ENCODE peak calls at places on chromosome 13, in nine cellular contexts. One of them, this sample, is unnamed. For H3K36me3 and H3K4me1, the result is how much of the 10 kb centered on the place peaks cover.

GRCh38 chr13:20191311-20191901 is 1.3 kb downstream of the GJB2 start:
- DNase-seq in tibial artery: no peak
- DNase-seq in mammary epithelial cell: no peak
- DNase-seq in esophagus muscularis mucosa: peak
- DNase-seq in hepatocyte: no peak
- DNase-seq in tibial nerve: no peak
- DNase-seq in thoracic aorta: no peak
- DNase-seq in BE2C: no peak
- DNase-seq in IMR-90: no peak
- DNase-seq in this sample: no peak

GRCh38 chr13:43877788-43878187 is 1.8 kb downstream of the CCDC122 start:
- DNase-seq in tibial artery: no peak
- DNase-seq in mammary epithelial cell: no peak
- DNase-seq in esophagus muscularis mucosa: no peak
- DNase-seq in hepatocyte: no peak
- DNase-seq in tibial nerve: no peak
- DNase-seq in thoracic aorta: no peak
- DNase-seq in BE2C: no peak
- DNase-seq in IMR-90: no peak
- DNase-seq in this sample: no peak

GRCh38 chr13:61695147-61695546 is 279.5 kb upstream of the PCDH20 start:
- DNase-seq in tibial artery: no peak
- DNase-seq in mammary epithelial cell: no peak
- DNase-seq in esophagus muscularis mucosa: no peak
- DNase-seq in hepatocyte: no peak
- DNase-seq in tibial nerve: no peak
- DNase-seq in thoracic aorta: no peak
- DNase-seq in BE2C: no peak
- DNase-seq in IMR-90: no peak
- DNase-seq in this sample: no peak

GRCh38 chr13:40984670-40985366 is 34.3 kb downstream of the ELF1 start:
- DNase-seq in tibial artery: no peak
- DNase-seq in mammary epithelial cell: peak
- DNase-seq in esophagus muscularis mucosa: no peak
- DNase-seq in hepatocyte: no peak
- DNase-seq in tibial nerve: no peak
- DNase-seq in thoracic aorta: no peak
- DNase-seq in BE2C: no peak
- DNase-seq in IMR-90: no peak
- DNase-seq in this sample: no peak

GRCh38 chr13:51380269-51380668 is 40.8 kb downstream of the SERPINE3 start:
- DNase-seq in tibial artery: no peak
- DNase-seq in mammary epithelial cell: peak
- DNase-seq in esophagus muscularis mucosa: no peak
- DNase-seq in hepatocyte: no peak
- DNase-seq in tibial nerve: no peak
- DNase-seq in thoracic aorta: no peak
- DNase-seq in BE2C: no peak
- DNase-seq in IMR-90: peak
- DNase-seq in this sample: no peak

GRCh38 chr13:111382877-111383276 is 62.4 kb downstream of the TEX29 start:
- DNase-seq in tibial artery: peak
- DNase-seq in mammary epithelial cell: no peak
- DNase-seq in esophagus muscularis mucosa: no peak
- DNase-seq in hepatocyte: no peak
- DNase-seq in tibial nerve: no peak
- DNase-seq in thoracic aorta: no peak
- DNase-seq in BE2C: no peak
- DNase-seq in IMR-90: no peak
- DNase-seq in this sample: no peak

GRCh38 chr13:79901336-79901735 is 420.4 kb downstream of the NDFIP2 start:
- DNase-seq in tibial artery: no peak
- DNase-seq in mammary epithelial cell: peak
- DNase-seq in esophagus muscularis mucosa: no peak
- DNase-seq in hepatocyte: no peak
- DNase-seq in tibial nerve: no peak
- DNase-seq in thoracic aorta: no peak
- DNase-seq in BE2C: peak
- DNase-seq in IMR-90: peak
- DNase-seq in this sample: no peak

GRCh38 chr13:77565635-77566034 is 30.1 kb downstream of the SCEL start:
- DNase-seq in tibial artery: no peak
- DNase-seq in mammary epithelial cell: peak
- DNase-seq in esophagus muscularis mucosa: no peak
- DNase-seq in hepatocyte: peak
- DNase-seq in tibial nerve: no peak
- DNase-seq in thoracic aorta: no peak
- DNase-seq in BE2C: peak
- DNase-seq in IMR-90: peak
- DNase-seq in this sample: no peak

GRCh38 chr13:21055511-21056045 is 5.8 kb downstream of the LATS2 start:
- DNase-seq in tibial artery: no peak
- DNase-seq in mammary epithelial cell: no peak
- DNase-seq in esophagus muscularis mucosa: no peak
- DNase-seq in hepatocyte: no peak
- DNase-seq in tibial nerve: no peak
- DNase-seq in thoracic aorta: no peak
- DNase-seq in BE2C: no peak
- DNase-seq in IMR-90: no peak
- DNase-seq in this sample: no peak

GRCh38 chr13:28754698-28755545 is 36.2 kb upstream of the SLC46A3 start:
- DNase-seq in tibial artery: no peak
- DNase-seq in mammary epithelial cell: no peak
- DNase-seq in esophagus muscularis mucosa: peak
- DNase-seq in hepatocyte: peak
- DNase-seq in tibial nerve: peak
- DNase-seq in thoracic aorta: no peak
- DNase-seq in BE2C: no peak
- DNase-seq in IMR-90: peak
- DNase-seq in this sample: peak

GRCh38 chr13:65530688-65531087 is 1699.4 kb downstream of the PCDH9 start:
- DNase-seq in tibial artery: no peak
- DNase-seq in mammary epithelial cell: no peak
- DNase-seq in esophagus muscularis mucosa: no peak
- DNase-seq in hepatocyte: no peak
- DNase-seq in tibial nerve: no peak
- DNase-seq in thoracic aorta: no peak
- DNase-seq in BE2C: no peak
- DNase-seq in IMR-90: no peak
- DNase-seq in this sample: no peak

GRCh38 chr13:109336730-109337129 is 449.7 kb downstream of the IRS2 start:
- DNase-seq in tibial artery: no peak
- DNase-seq in mammary epithelial cell: peak
- DNase-seq in esophagus muscularis mucosa: no peak
- DNase-seq in hepatocyte: no peak
- DNase-seq in tibial nerve: no peak
- DNase-seq in thoracic aorta: no peak
- DNase-seq in BE2C: no peak
- DNase-seq in IMR-90: peak
- DNase-seq in this sample: no peak

GRCh38 chr13:42355118-42355840 is 83.3 kb downstream of the AKAP11 start:
- DNase-seq in tibial artery: no peak
- DNase-seq in mammary epithelial cell: no peak
- DNase-seq in esophagus muscularis mucosa: peak
- DNase-seq in hepatocyte: no peak
- DNase-seq in tibial nerve: no peak
- DNase-seq in thoracic aorta: no peak
- DNase-seq in BE2C: no peak
- DNase-seq in IMR-90: no peak
- DNase-seq in this sample: no peak

GRCh38 chr13:80047406-80047805 is 293.5 kb downstream of the SPRY2 start:
- DNase-seq in tibial artery: no peak
- DNase-seq in mammary epithelial cell: peak
- DNase-seq in esophagus muscularis mucosa: no peak
- DNase-seq in hepatocyte: no peak
- DNase-seq in tibial nerve: no peak
- DNase-seq in thoracic aorta: no peak
- DNase-seq in BE2C: no peak
- DNase-seq in IMR-90: peak
- DNase-seq in this sample: no peak

GRCh38 chr13:98842858-98843481 is 90.5 kb upstream of the SLC15A1 start:
- DNase-seq in tibial artery: peak
- DNase-seq in mammary epithelial cell: peak
- DNase-seq in esophagus muscularis mucosa: peak
- DNase-seq in hepatocyte: peak
- DNase-seq in tibial nerve: peak
- DNase-seq in thoracic aorta: no peak
- DNase-seq in BE2C: peak
- DNase-seq in IMR-90: peak
- DNase-seq in this sample: peak

GRCh38 chr13:94706854-94707399 is 5.4 kb downstream of the SOX21 start:
- DNase-seq in tibial artery: no peak
- DNase-seq in mammary epithelial cell: no peak
- DNase-seq in esophagus muscularis mucosa: no peak
- DNase-seq in hepatocyte: no peak
- DNase-seq in tibial nerve: no peak
- DNase-seq in thoracic aorta: no peak
- DNase-seq in BE2C: no peak
- DNase-seq in IMR-90: no peak
- DNase-seq in this sample: no peak

GRCh38 chr13:69997061-69997460 is 110.6 kb upstream of the ATXN8OS start:
- DNase-seq in tibial artery: no peak
- DNase-seq in mammary epithelial cell: no peak
- DNase-seq in esophagus muscularis mucosa: no peak
- DNase-seq in hepatocyte: no peak
- DNase-seq in tibial nerve: no peak
- DNase-seq in thoracic aorta: no peak
- DNase-seq in BE2C: no peak
- DNase-seq in IMR-90: no peak
- DNase-seq in this sample: no peak

GRCh38 chr13:49806126-49806536 is 13.6 kb upstream of the KPNA3 start:
- DNase-seq in tibial artery: no peak
- DNase-seq in mammary epithelial cell: peak
- DNase-seq in esophagus muscularis mucosa: no peak
- DNase-seq in hepatocyte: no peak
- DNase-seq in tibial nerve: no peak
- DNase-seq in thoracic aorta: no peak
- DNase-seq in BE2C: no peak
- DNase-seq in IMR-90: no peak
- DNase-seq in this sample: no peak
- H3K36me3 ChIP-seq in tibial artery: under half
- H3K36me3 ChIP-seq in mammary epithelial cell: under half
- H3K36me3 ChIP-seq in esophagus muscularis mucosa: under half
- H3K36me3 ChIP-seq in hepatocyte: under half
- H3K36me3 ChIP-seq in tibial nerve: under half
- H3K36me3 ChIP-seq in thoracic aorta: under half
- H3K36me3 ChIP-seq in BE2C: under half
- H3K36me3 ChIP-seq in IMR-90: under half
- H3K36me3 ChIP-seq in this sample: under half

GRCh38 chr13:59479629-59480028 is 684.1 kb downstream of the DIAPH3 start:
- DNase-seq in tibial artery: no peak
- DNase-seq in mammary epithelial cell: no peak
- DNase-seq in esophagus muscularis mucosa: no peak
- DNase-seq in hepatocyte: no peak
- DNase-seq in tibial nerve: no peak
- DNase-seq in thoracic aorta: no peak
- DNase-seq in BE2C: no peak
- DNase-seq in IMR-90: no peak
- DNase-seq in this sample: no peak

GRCh38 chr13:59483441-59484116 is 680.1 kb downstream of the DIAPH3 start:
- DNase-seq in tibial artery: no peak
- DNase-seq in mammary epithelial cell: no peak
- DNase-seq in esophagus muscularis mucosa: no peak
- DNase-seq in hepatocyte: no peak
- DNase-seq in tibial nerve: no peak
- DNase-seq in thoracic aorta: no peak
- DNase-seq in BE2C: peak
- DNase-seq in IMR-90: peak
- DNase-seq in this sample: peak

GRCh38 chr13:59478908-59479307 is 684.8 kb downstream of the DIAPH3 start:
- DNase-seq in tibial artery: no peak
- DNase-seq in mammary epithelial cell: no peak
- DNase-seq in esophagus muscularis mucosa: no peak
- DNase-seq in hepatocyte: no peak
- DNase-seq in tibial nerve: no peak
- DNase-seq in thoracic aorta: no peak
- DNase-seq in BE2C: no peak
- DNase-seq in IMR-90: no peak
- DNase-seq in this sample: no peak

GRCh38 chr13:59480857-59481256 is 682.9 kb downstream of the DIAPH3 start:
- DNase-seq in tibial artery: no peak
- DNase-seq in mammary epithelial cell: no peak
- DNase-seq in esophagus muscularis mucosa: no peak
- DNase-seq in hepatocyte: no peak
- DNase-seq in tibial nerve: no peak
- DNase-seq in thoracic aorta: no peak
- DNase-seq in BE2C: no peak
- DNase-seq in IMR-90: no peak
- DNase-seq in this sample: no peak

GRCh38 chr13:59480398-59480797 is 683.3 kb downstream of the DIAPH3 start:
- DNase-seq in tibial artery: no peak
- DNase-seq in mammary epithelial cell: no peak
- DNase-seq in esophagus muscularis mucosa: no peak
- DNase-seq in hepatocyte: no peak
- DNase-seq in tibial nerve: no peak
- DNase-seq in thoracic aorta: no peak
- DNase-seq in BE2C: no peak
- DNase-seq in IMR-90: no peak
- DNase-seq in this sample: no peak
- H3K4me1 ChIP-seq in tibial artery: under half
- H3K4me1 ChIP-seq in mammary epithelial cell: under half
- H3K4me1 ChIP-seq in esophagus muscularis mucosa: under half
- H3K4me1 ChIP-seq in hepatocyte: under half
- H3K4me1 ChIP-seq in tibial nerve: under half
- H3K4me1 ChIP-seq in thoracic aorta: under half
- H3K4me1 ChIP-seq in BE2C: under half
- H3K4me1 ChIP-seq in IMR-90: under half
- H3K4me1 ChIP-seq in this sample: under half

GRCh38 chr13:72953391-72953960 is 105.3 kb upstream of the KLF5 start:
- DNase-seq in tibial artery: no peak
- DNase-seq in mammary epithelial cell: no peak
- DNase-seq in esophagus muscularis mucosa: no peak
- DNase-seq in hepatocyte: no peak
- DNase-seq in tibial nerve: no peak
- DNase-seq in thoracic aorta: no peak
- DNase-seq in BE2C: no peak
- DNase-seq in IMR-90: no peak
- DNase-seq in this sample: no peak

GRCh38 chr13:72952529-72953141 is 106.2 kb upstream of the KLF5 start:
- DNase-seq in tibial artery: no peak
- DNase-seq in mammary epithelial cell: no peak
- DNase-seq in esophagus muscularis mucosa: no peak
- DNase-seq in hepatocyte: peak
- DNase-seq in tibial nerve: no peak
- DNase-seq in thoracic aorta: no peak
- DNase-seq in BE2C: no peak
- DNase-seq in IMR-90: no peak
- DNase-seq in this sample: no peak
- TF ChIP-seq CTCF in tibial artery: no peak
- TF ChIP-seq CTCF in mammary epithelial cell: peak
- TF ChIP-seq CTCF in esophagus muscularis mucosa: no peak
- TF ChIP-seq CTCF in hepatocyte: no peak
- TF ChIP-seq CTCF in tibial nerve: no peak
- TF ChIP-seq CTCF in thoracic aorta: no peak
- TF ChIP-seq CTCF in BE2C: no peak
- TF ChIP-seq CTCF in IMR-90: no peak
- TF ChIP-seq CTCF in this sample: no peak

DNA sequence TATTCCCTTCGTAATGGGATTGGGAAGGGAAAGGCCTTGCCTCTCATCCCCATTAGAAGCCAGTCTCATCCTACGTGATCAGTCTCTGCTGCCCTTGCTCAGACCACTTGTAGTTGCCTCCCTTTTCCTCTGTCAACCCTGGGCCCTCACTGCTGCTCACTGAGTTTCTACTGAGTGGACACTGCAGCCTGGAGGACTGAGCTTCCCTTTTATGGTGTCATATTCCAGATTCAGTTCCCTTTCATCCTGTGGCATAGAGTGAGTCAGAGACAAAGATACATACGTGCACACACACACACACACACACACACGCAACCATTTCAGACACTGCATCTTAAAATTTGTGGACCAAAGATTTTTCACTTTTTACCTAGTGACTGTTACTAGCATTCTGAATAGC is 56.6 kb downstream of the COG3 start:
- DNase-seq in tibial artery: no peak
- DNase-seq in mammary epithelial cell: peak
- DNase-seq in esophagus muscularis mucosa: no peak
- DNase-seq in hepatocyte: peak
- DNase-seq in tibial nerve: peak
- DNase-seq in thoracic aorta: no peak
- DNase-seq in BE2C: no peak
- DNase-seq in IMR-90: peak
- DNase-seq in this sample: no peak
- H3K36me3 ChIP-seq in tibial artery: under half
- H3K36me3 ChIP-seq in mammary epithelial cell: under half
- H3K36me3 ChIP-seq in esophagus muscularis mucosa: under half
- H3K36me3 ChIP-seq in hepatocyte: under half
- H3K36me3 ChIP-seq in tibial nerve: under half
- H3K36me3 ChIP-seq in thoracic aorta: under half
- H3K36me3 ChIP-seq in BE2C: under half
- H3K36me3 ChIP-seq in IMR-90: under half
- H3K36me3 ChIP-seq in this sample: half or more

This sample was measured in heart right ventricle.